ENCODE peak calls at places on chromosomes 2 and 18, in nine cellular contexts. T is HAP-1, S is sigmoid colon, D is GM23248, X is adipocyte, F is GM23338, B is prostate gland, K is pancreas, Z is ascending aorta. W is an unnamed sample.

GRCh38 chr18:56789004-56789888 is 138.1 kb downstream of the WDR7 start:
- DNase-seq in K (no peak), T (peak; percentile 47), S (no peak), D (peak; percentile 41), Z (no peak), B (no peak), F (peak; percentile 81), X (no peak), W (peak; percentile 71)

GRCh38 chr18:407825-408224 is 92.7 kb downstream of the COLEC12 start:
- DNase-seq in B (no peak), K (no peak), S (no peak), X (no peak), F (no peak), T (no peak), D (peak; percentile 33), Z (no peak), W (no peak)

GRCh38 chr18:51107594-51108305 is 77.7 kb downstream of the SMAD4 start:
- DNase-seq in K (no peak), X (no peak), Z (no peak), D (peak; percentile 22), B (no peak), F (no peak), T (no peak), S (no peak), W (no peak)

GRCh38 chr18:31399336-31400032 is 22.9 kb downstream of the DSG4 start:
- DNase-seq in F (no peak), B (no peak), K (no peak), S (no peak), D (no peak), Z (no peak), T (no peak), X (no peak), W (no peak)

GRCh38 chr2:226376516-226377180 is 423.0 kb downstream of the IRS1 start:
- DNase-seq in Z (no peak), B (no peak), F (peak; percentile 12), T (no peak), K (no peak), X (peak; percentile 31), D (no peak), S (no peak), W (peak; percentile 29)

GRCh38 chr2:29238497-29238896 is 123.3 kb downstream of the CLIP4 start:
- DNase-seq in B (no peak), T (no peak), K (peak; percentile 45), S (peak; percentile 13), D (peak; percentile 63), F (peak; percentile 76), X (peak; percentile 29), Z (no peak), W (peak; percentile 39)

GRCh38 chr2:134129900-134130537 is 123.9 kb upstream of the MGAT5 start:
- DNase-seq in F (no peak), S (no peak), D (no peak), K (no peak), X (no peak), Z (no peak), T (no peak), B (no peak), W (no peak)

GRCh38 chr18:13175266-13175665 is 43.3 kb upstream of the LDLRAD4 start:
- DNase-seq in D (no peak), T (no peak), B (no peak), F (no peak), K (no peak), X (no peak), Z (no peak), S (no peak), W (no peak)

GRCh38 chr2:230512955-230513748 is 97.2 kb downstream of the SP100 start:
- DNase-seq in D (no peak), B (no peak), Z (no peak), K (no peak), F (no peak), S (no peak), T (no peak), X (no peak), W (no peak)

GRCh38 chr18:8460748-8461147 is 148.5 kb upstream of the RAB12 start:
- DNase-seq in X (no peak), T (no peak), K (no peak), D (no peak), Z (no peak), F (no peak), S (no peak), B (no peak), W (no peak)

GRCh38 chr18:59056706-59057492 is 82.8 kb upstream of the SEC11C start:
- DNase-seq in D (peak; percentile 77), Z (peak; percentile 85), K (peak; percentile 63), T (no peak), S (peak; percentile 72), F (peak; percentile 92), X (peak; percentile 86), B (no peak), W (peak; percentile 75)

GRCh38 chr2:202494300-202494699 is 118.2 kb downstream of the BMPR2 start:
- DNase-seq in F (peak; percentile 21), K (no peak), T (peak; percentile 90), B (peak; percentile 37), S (no peak), Z (no peak), D (peak; percentile 86), X (peak; percentile 83), W (peak; percentile 36)

GRCh38 chr2:7592618-7593140 is 675.5 kb downstream of the RNF144A start:
- DNase-seq in B (no peak), D (no peak), F (no peak), K (no peak), X (no peak), T (no peak), S (no peak), Z (no peak), W (no peak)

GRCh38 chr18:79197531-79197930 is 128.3 kb downstream of the ATP9B start:
- DNase-seq in X (no peak), B (no peak), S (no peak), T (no peak), F (no peak), D (no peak), Z (no peak), K (no peak), W (no peak)

GRCh38 chr18:11996907-11997306 is 15.6 kb downstream of the IMPA2 start:
- DNase-seq in D (no peak), K (no peak), F (no peak), X (no peak), Z (no peak), S (no peak), T (no peak), B (no peak), W (no peak)

GRCh38 chr18:11995445-11996189 is 14.3 kb downstream of the IMPA2 start:
- DNase-seq in S (peak; percentile 91), Z (peak; percentile 82), D (peak; percentile 84), F (peak; percentile 84), K (peak; percentile 75), B (peak; percentile 65), T (peak; percentile 72), X (peak; percentile 86), W (peak; percentile 89)

GRCh38 chr18:11998182-11998581 is 16.9 kb downstream of the IMPA2 start:
- DNase-seq in D (peak; percentile 16), K (no peak), F (no peak), B (no peak), Z (no peak), S (peak; percentile 57), X (no peak), T (no peak), W (no peak)

GRCh38 chr18:11996190-11996754 is 15.0 kb downstream of the IMPA2 start:
- DNase-seq in Z (no peak), X (no peak), B (no peak), S (peak; percentile 49), F (no peak), D (no peak), K (no peak), T (no peak), W (no peak)

DNA sequence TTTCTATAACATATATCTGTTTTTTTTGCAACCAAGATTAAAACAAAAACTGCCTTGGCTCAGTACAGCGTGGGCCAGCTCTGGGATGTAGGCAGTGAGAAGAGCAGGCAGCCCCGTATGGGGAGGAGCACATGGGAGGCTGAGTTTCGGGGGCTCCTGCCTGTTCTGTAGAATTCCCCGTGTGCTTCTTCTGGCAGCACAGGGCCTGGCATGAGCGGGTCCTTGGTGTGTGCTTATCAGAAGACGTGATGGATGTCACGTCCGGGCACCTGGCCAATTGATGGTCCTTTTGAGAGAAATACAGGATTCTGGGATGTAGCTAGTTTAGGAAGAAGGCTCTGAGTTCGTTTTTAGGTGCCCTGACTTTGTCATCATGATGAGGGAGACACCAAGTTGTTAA is 16.2 kb downstream of the IMPA2 start:
- DNase-seq in B (no peak), K (no peak), Z (no peak), F (no peak), S (peak; percentile 61), T (no peak), X (no peak), D (no peak), W (no peak)
- H3K27me3 ChIP-seq in B (no peaks in the 10 kb centered on the region), K (no peaks in the 10 kb centered on the region), Z (no peaks in the 10 kb centered on the region), F (no peaks in the 10 kb centered on the region), S (no peaks in the 10 kb centered on the region), T (no peaks in the 10 kb centered on the region), X (no peaks in the 10 kb centered on the region), D (no peaks in the 10 kb centered on the region), W (no peaks in the 10 kb centered on the region)

GRCh38 chr2:203948733-203949132 is 12.2 kb downstream of the ICOS start:
- DNase-seq in B (no peak), D (no peak), T (no peak), X (no peak), F (no peak), S (no peak), K (no peak), Z (no peak), W (no peak)

GRCh38 chr2:203951366-203951902 is 14.9 kb downstream of the ICOS start:
- DNase-seq in B (no peak), X (no peak), T (no peak), S (no peak), F (no peak), Z (no peak), K (no peak), D (no peak), W (no peak)

DNA sequence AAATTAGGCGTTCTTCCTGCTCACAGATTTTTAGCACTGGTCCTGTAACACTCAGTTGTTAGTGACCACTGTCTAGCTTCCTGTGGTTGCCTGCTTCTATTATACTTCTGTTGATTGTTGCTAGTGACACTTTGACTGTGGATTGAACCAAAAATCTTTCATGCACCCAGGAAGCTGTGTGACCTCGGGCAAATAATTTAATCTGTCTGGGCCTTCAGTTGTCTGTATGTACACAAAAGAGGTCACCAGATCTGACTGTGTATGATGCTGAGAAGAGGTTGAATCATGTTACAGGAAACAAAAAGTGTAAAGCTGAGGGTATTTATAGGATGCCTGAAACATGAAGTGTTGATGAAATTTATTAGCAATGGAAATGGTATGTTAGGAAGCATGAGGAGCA is 12.7 kb downstream of the ICOS start:
- DNase-seq in Z (no peak), S (no peak), B (no peak), X (peak; percentile 5), D (peak; percentile 40), K (no peak), F (no peak), T (no peak), W (no peak)
- H3K4me1 ChIP-seq in Z (no peaks in the 10 kb centered on the region), S (no peaks in the 10 kb centered on the region), B (no peaks in the 10 kb centered on the region), X (no peaks in the 10 kb centered on the region), D (peaks cover 6% of the 10 kb centered on the region), K (no peaks in the 10 kb centered on the region), F (no peaks in the 10 kb centered on the region), T (no peaks in the 10 kb centered on the region), W (no peaks in the 10 kb centered on the region)

GRCh38 chr2:118077636-118078247 is 10.5 kb upstream of the INSIG2 start:
- DNase-seq in B (no peak), X (peak; percentile 26), K (no peak), Z (no peak), F (no peak), D (no peak), T (no peak), S (no peak), W (no peak)
- H3K27me3 ChIP-seq in B (no peaks in the 10 kb centered on the region), X (no peaks in the 10 kb centered on the region), K (no peaks in the 10 kb centered on the region), Z (no peaks in the 10 kb centered on the region), F (no peaks in the 10 kb centered on the region), D (peaks cover 66% of the 10 kb centered on the region), T (peaks cover 42% of the 10 kb centered on the region), S (no peaks in the 10 kb centered on the region), W (no peaks in the 10 kb centered on the region)

GRCh38 chr2:113847144-113847543 is 42.7 kb upstream of the ACTR3 start:
- DNase-seq in X (no peak), D (peak; percentile 87), K (no peak), F (no peak), T (no peak), Z (no peak), S (no peak), B (no peak), W (no peak)
- H3K4me1 ChIP-seq in X (peaks cover 13% of the 10 kb centered on the region), D (peaks cover 27% of the 10 kb centered on the region), K (peaks cover 6% of the 10 kb centered on the region), F (no peaks in the 10 kb centered on the region), T (no peaks in the 10 kb centered on the region), Z (no peaks in the 10 kb centered on the region), S (no peaks in the 10 kb centered on the region), B (no peaks in the 10 kb centered on the region), W (no peaks in the 10 kb centered on the region)

W was measured in cardiac muscle cell.